ENCODE peak calls at places on chromosome 20, in six cellular contexts. Y is astrocyte, G is Ammon's horn, K is ascending aorta, S is NCI-H2107, F is left ventricle myocardium superior. A is an unnamed sample.

GRCh38 chr20:44849712-44850111 is 35.8 kb upstream of the YWHAB start:
- DNase-seq in Y (no peak), G (no peak), K (no peak), S (no peak), F (no peak), A (no peak)

GRCh38 chr20:15240801-15241200 is 903.4 kb upstream of the FLRT3 start:
- DNase-seq in Y (peak; percentile 21), G (no peak), K (no peak), S (no peak), F (no peak), A (no peak)

GRCh38 chr20:1720845-1721475 is 63.4 kb upstream of the SIRPG start:
- DNase-seq in Y (no peak), G (no peak), K (no peak), S (no peak), F (no peak), A (no peak)

GRCh38 chr20:53829706-53830521 is 236.3 kb upstream of the ZNF217 start:
- DNase-seq in Y (peak; percentile 64), G (no peak), K (no peak), S (no peak), F (no peak), A (no peak)

GRCh38 chr20:25389381-25389857 is 1.2 kb downstream of the ABHD12 start:
- DNase-seq in Y (peak; percentile 56), G (peak; percentile 50), K (no peak), S (no peak), F (no peak), A (no peak)

GRCh38 chr20:9442858-9443257 is 71.5 kb upstream of the LAMP5 start:
- DNase-seq in Y (no peak), G (peak; percentile 70), K (no peak), S (no peak), F (no peak), A (no peak)

GRCh38 chr20:25233016-25233772 is 14.7 kb upstream of the PYGB start:
- DNase-seq in Y (peak; percentile 81), G (no peak), K (peak; percentile 91), S (no peak), F (peak; percentile 73), A (no peak)

GRCh38 chr20:59157961-59158541 is 5.6 kb upstream of the ZNF831 start:
- DNase-seq in Y (no peak), G (no peak), K (no peak), S (no peak), F (no peak), A (no peak)

A was measured in WERI-Rb-1.